ENCODE peak calls at places on chromosomes 12 and 14, in seven cellular contexts. Z is HFF-Myc, M is adrenal gland, Y is sigmoid colon, H is GM12865, J is AG04450, S is psoas muscle. G is an unnamed sample.

GRCh38 chr14:39339003-39339402 is 93.2 kb downstream of the FBXO33 start:
- DNase-seq in Z (no peak), M (no peak), Y (no peak), H (no peak), J (no peak), S (no peak), G (peak)

GRCh38 chr14:31945701-31946100 is 131.4 kb upstream of the ARHGAP5 start:
- DNase-seq in Z (no peak), M (no peak), Y (no peak), H (no peak), J (no peak), S (no peak), G (no peak)

GRCh38 chr12:6263931-6264330 is 46.6 kb upstream of the PLEKHG6 start:
- DNase-seq in Z (no peak), M (peak), Y (no peak), H (no peak), J (no peak), S (no peak), G (no peak)

GRCh38 chr12:100141666-100141997 is 1.0 kb downstream of the BLTP3B start:
- DNase-seq in Z (peak), M (peak), Y (peak), H (peak), J (peak), S (no peak), G (peak)

GRCh38 chr12:89948266-89949175 is 239.9 kb upstream of the ATP2B1 start:
- DNase-seq in Z (no peak), M (no peak), Y (no peak), H (no peak), J (no peak), S (no peak), G (no peak)

GRCh38 chr14:34472706-34473279 is 10.8 kb upstream of the SPTSSA start:
- DNase-seq in Z (no peak), M (peak), Y (no peak), H (no peak), J (no peak), S (no peak), G (no peak)

GRCh38 chr14:43247877-43248276 is 1259.2 kb downstream of the FSCB start:
- DNase-seq in Z (no peak), M (no peak), Y (no peak), H (no peak), J (no peak), S (no peak), G (no peak)

GRCh38 chr14:56703947-56704346 is 106.3 kb downstream of the OTX2 start:
- DNase-seq in Z (no peak), M (no peak), Y (no peak), H (no peak), J (no peak), S (no peak), G (no peak)

GRCh38 chr12:65941388-65941787 is 117.1 kb downstream of the HMGA2 start:
- DNase-seq in Z (peak), M (no peak), Y (no peak), H (no peak), J (peak), S (no peak), G (peak)

GRCh38 chr12:12803186-12803585 is 10.0 kb upstream of the DDX47 start:
- DNase-seq in Z (peak), M (peak), Y (peak), H (peak), J (no peak), S (peak), G (peak)

GRCh38 chr12:76450690-76451089 is 102.5 kb upstream of the BBS10 start:
- DNase-seq in Z (no peak), M (no peak), Y (no peak), H (no peak), J (no peak), S (no peak), G (peak)

GRCh38 chr14:77681196-77682157 is 26.3 kb downstream of the ALKBH1 start:
- DNase-seq in Z (peak), M (no peak), Y (no peak), H (no peak), J (no peak), S (no peak), G (peak)

GRCh38 chr14:73567951-73568885 is 795 bp upstream of the ACOT2 start:
- DNase-seq in Z (no peak), M (no peak), Y (no peak), H (no peak), J (no peak), S (no peak), G (no peak)
- H3K4me3 ChIP-seq in Z (peak), M (peak), Y (peak), H (peak), J (peak), S (peak), G (peak)

GRCh38 chr12:133226690-133227089 is 9.0 kb downstream of the ANHX start:
- DNase-seq in Z (no peak), M (no peak), Y (no peak), H (no peak), J (no peak), S (no peak), G (no peak)

GRCh38 chr12:133225527-133225926 is 10.2 kb downstream of the ANHX start:
- DNase-seq in Z (no peak), M (no peak), Y (no peak), H (no peak), J (no peak), S (no peak), G (no peak)

GRCh38 chr12:133221241-133221640 is 14.4 kb downstream of the ANHX start:
- DNase-seq in Z (no peak), M (no peak), Y (no peak), H (no peak), J (no peak), S (no peak), G (no peak)

GRCh38 chr12:133220521-133220920 is 15.2 kb downstream of the ANHX start:
- DNase-seq in Z (no peak), M (no peak), Y (no peak), H (no peak), J (no peak), S (no peak), G (no peak)

DNA sequence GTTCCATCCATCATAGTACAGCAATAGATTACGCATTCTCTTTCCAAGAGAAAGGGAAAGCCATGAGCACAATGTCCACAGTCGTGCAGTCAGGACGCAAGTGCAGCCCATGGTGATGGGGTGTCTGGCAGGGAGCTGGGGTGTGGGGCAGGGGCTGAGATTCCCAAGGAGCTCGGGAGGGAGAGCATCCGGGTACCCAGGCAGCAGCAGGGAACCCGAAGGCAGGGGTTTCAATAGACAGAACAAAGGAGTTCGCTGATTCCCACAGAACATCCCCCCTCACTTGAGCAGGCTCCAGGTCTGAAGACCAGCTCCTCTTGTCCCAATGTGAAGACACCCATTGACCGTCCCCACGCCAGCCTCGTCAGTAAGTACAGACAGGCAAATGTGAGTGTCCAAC is 13.5 kb downstream of the ANHX start:
- DNase-seq in Z (no peak), M (no peak), Y (no peak), H (no peak), J (no peak), S (no peak), G (no peak)
- TF ChIP-seq CTCF in Z (no peak), M (no peak), Y (no peak), H (no peak), J (no peak), S (no peak), G (no peak)

DNA sequence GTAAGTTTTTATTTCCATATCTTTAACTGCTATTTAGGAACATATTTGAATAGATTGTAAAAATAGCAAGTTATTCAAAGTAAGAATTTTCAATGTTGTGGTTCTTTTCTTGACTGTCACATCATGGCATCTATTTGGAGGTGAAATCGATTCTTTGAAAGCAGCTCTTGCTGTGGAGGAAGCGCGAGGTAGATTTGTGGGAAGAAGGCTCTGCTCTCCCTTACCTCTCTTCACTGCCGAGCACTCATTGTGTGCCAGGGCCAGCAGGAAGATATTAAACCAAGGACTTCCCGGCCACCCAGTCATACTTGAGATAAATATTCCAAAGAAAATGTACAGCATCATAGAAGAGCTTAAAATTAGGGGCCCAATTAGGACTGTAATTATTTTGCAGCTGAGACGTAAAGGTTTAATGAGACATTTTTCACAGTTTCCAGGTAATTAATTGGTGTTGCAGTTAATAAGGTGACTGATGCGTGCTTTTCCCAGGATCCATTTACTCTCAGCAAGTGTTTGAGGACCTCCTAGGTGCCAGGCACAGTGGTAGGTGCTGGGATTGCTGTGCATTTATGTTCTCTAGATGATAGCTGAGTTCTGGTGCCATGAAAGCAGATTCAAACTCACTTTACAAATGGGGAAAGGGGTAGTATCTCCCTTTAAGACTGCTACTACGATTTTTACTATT is 89.2 kb upstream of the DYNC1H1 start:
- DNase-seq in Z (no peak), M (no peak), Y (no peak), H (no peak), J (no peak), S (no peak), G (no peak)
- H3K4me3 ChIP-seq in Z (no peak), M (no peak), Y (no peak), H (peak), J (no peak), S (no peak), G (no peak)

DNA sequence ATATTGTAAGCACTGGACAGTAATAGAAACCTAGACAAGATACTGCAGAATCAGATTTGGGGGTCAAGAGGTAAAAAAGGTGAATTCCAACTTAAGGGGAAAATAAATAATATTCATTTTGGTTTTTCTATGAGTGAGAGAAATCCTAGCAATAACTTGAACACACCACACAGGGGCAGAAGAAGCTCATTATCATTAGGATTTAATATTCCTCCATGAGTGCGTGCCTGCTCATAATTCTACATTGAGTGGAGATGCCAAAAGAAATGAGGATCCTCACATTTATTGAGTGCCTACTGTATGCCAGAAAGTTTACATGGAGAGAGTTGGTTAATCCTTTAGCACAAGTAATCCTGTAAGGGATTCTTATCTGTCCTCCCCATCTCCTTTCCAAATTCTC is 40.5 kb upstream of the C14orf132 start:
- DNase-seq in Z (peak), M (no peak), Y (no peak), H (no peak), J (peak), S (no peak), G (peak)
- TF ChIP-seq CTCF in Z (peak), M (peak), Y (peak), H (no peak), J (peak), S (no peak), G (peak)

GRCh38 chr12:125262866-125263265 is 197.6 kb downstream of the AACS start:
- DNase-seq in Z (no peak), M (no peak), Y (no peak), H (no peak), J (no peak), S (no peak), G (no peak)
- H3K4me3 ChIP-seq in Z (no peak), M (no peak), Y (no peak), H (no peak), J (no peak), S (no peak), G (no peak)

GRCh38 chr14:65854215-65854614 is 441.7 kb downstream of the FUT8 start:
- DNase-seq in Z (no peak), M (no peak), Y (no peak), H (no peak), J (no peak), S (no peak), G (no peak)

GRCh38 chr14:65849558-65849957 is 437.0 kb downstream of the FUT8 start:
- DNase-seq in Z (no peak), M (no peak), Y (no peak), H (no peak), J (no peak), S (no peak), G (no peak)

GRCh38 chr14:65853407-65853955 is 441.0 kb downstream of the FUT8 start:
- DNase-seq in Z (no peak), M (no peak), Y (no peak), H (no peak), J (no peak), S (no peak), G (no peak)

GRCh38 chr14:65850429-65851145 is 438.1 kb downstream of the FUT8 start:
- DNase-seq in Z (no peak), M (no peak), Y (no peak), H (peak), J (no peak), S (no peak), G (peak)

GRCh38 chr14:65852689-65853088 is 440.2 kb downstream of the FUT8 start:
- DNase-seq in Z (no peak), M (no peak), Y (no peak), H (no peak), J (no peak), S (no peak), G (no peak)
- TF ChIP-seq CTCF in Z (no peak), M (no peak), Y (no peak), H (no peak), J (no peak), S (no peak), G (no peak)

GRCh38 chr14:23162800-23163199 is 20.7 kb downstream of the SLC7A8 start:
- DNase-seq in Z (no peak), M (no peak), Y (no peak), H (no peak), J (no peak), S (no peak), G (no peak)
- H3K4me3 ChIP-seq in Z (no peak), M (no peak), Y (no peak), H (no peak), J (no peak), S (no peak), G (no peak)

G was measured in astrocyte of the cerebellum.